ENCODE peak calls at places on chromosomes 12 and 14, in four cellular contexts. E, K, V and Q are unnamed samples.

GRCh38 chr12:130435826-130436225 is 98.1 kb downstream of the PIWIL1 start:
- DNase-seq in E (no peak), K (no peak), V (no peak), Q (no peak)

GRCh38 chr12:63922446-63922845 is 77.9 kb downstream of the SRGAP1 start:
- DNase-seq in E (no peak), K (no peak), V (no peak), Q (no peak)

GRCh38 chr14:23805761-23806160 is 147.8 kb upstream of the DHRS4 start:
- DNase-seq in E (no peak), K (no peak), V (no peak), Q (no peak)

GRCh38 chr12:89261210-89261609 is 91.1 kb downstream of the DUSP6 start:
- DNase-seq in E (no peak), K (no peak), V (no peak), Q (no peak)

GRCh38 chr14:24065408-24065807 is 6.0 kb upstream of the CPNE6 start:
- DNase-seq in E (no peak), K (no peak), V (no peak), Q (no peak)

GRCh38 chr12:64446295-64446694 is 5.6 kb upstream of the TBK1 start:
- DNase-seq in E (no peak), K (no peak), V (no peak), Q (no peak)

GRCh38 chr14:35333797-35334743 is 41.9 kb downstream of the PSMA6 start:
- DNase-seq in E (no peak), K (peak), V (no peak), Q (no peak)

GRCh38 chr12:124143726-124144125 is 151.2 kb upstream of the RFLNA start:
- DNase-seq in E (no peak), K (no peak), V (no peak), Q (no peak)

GRCh38 chr12:100345020-100345767 is 11.7 kb upstream of the SLC17A8 start:
- DNase-seq in E (no peak), K (no peak), V (no peak), Q (no peak)

GRCh38 chr14:105168496-105168978 is at the start of gene JAG2:
- DNase-seq in E (peak), K (peak), V (peak), Q (no peak)

GRCh38 chr14:100427166-100427565 is 104.0 kb downstream of the SLC25A47 start:
- DNase-seq in E (no peak), K (no peak), V (no peak), Q (no peak)

GRCh38 chr12:108172033-108172432 is 42.9 kb downstream of the WSCD2 start:
- DNase-seq in E (no peak), K (no peak), V (no peak), Q (no peak)

GRCh38 chr12:70648191-70648590 is 11.0 kb upstream of the PTPRB start:
- DNase-seq in E (no peak), K (no peak), V (no peak), Q (peak)

GRCh38 chr14:73785834-73786631 is 65.6 kb upstream of the PTGR2 start:
- DNase-seq in E (no peak), K (peak), V (peak), Q (peak)

GRCh38 chr12:93802293-93802692 is 125.1 kb downstream of the CRADD start:
- DNase-seq in E (no peak), K (no peak), V (no peak), Q (peak)

GRCh38 chr14:24037658-24038037 is 14.2 kb upstream of the CARMIL3 start:
- DNase-seq in E (no peak), K (no peak), V (peak), Q (no peak)